ENCODE peak calls at places on chromosomes 12 and 14, in four cellular contexts. Y is breast epithelium, O is tibial nerve, R is left ventricle myocardium inferior. N is an unnamed sample.

GRCh38 chr12:76031081-76031413 is 529 bp downstream of the PHLDA1 start:
- DNase-seq in R (no peak), Y (no peak), O (no peak), N (no peak)

GRCh38 chr12:43884683-43885410 is 49.0 kb downstream of the TMEM117 start:
- DNase-seq in R (no peak), Y (peak; percentile 60), O (peak; percentile 69), N (no peak)

GRCh38 chr12:46373303-46374182 is 970 bp upstream of the SLC38A2 start:
- DNase-seq in Y (peak; percentile 54), R (peak; percentile 51), O (peak; percentile 49), N (no peak)

GRCh38 chr14:95507701-95508103 is 8.7 kb downstream of the SYNE3 start:
- DNase-seq in Y (peak; percentile 62), R (no peak), O (no peak), N (peak; percentile 54)

GRCh38 chr12:113152835-113153814 is 3.6 kb downstream of the CFAP73 start:
- DNase-seq in R (peak; percentile 68), Y (peak; percentile 63), O (peak; percentile 38), N (peak; percentile 45)

GRCh38 chr12:107912421-107913004 is 138.0 kb downstream of the ASCL4 start:
- DNase-seq in R (peak; percentile 22), O (peak; percentile 18), Y (peak; percentile 74), N (no peak)

GRCh38 chr14:95679995-95680735 is 6.1 kb upstream of the TCL1B start:
- DNase-seq in O (no peak), R (no peak), Y (no peak), N (no peak)

GRCh38 chr12:125183187-125184067 is 118.2 kb downstream of the AACS start:
- DNase-seq in O (peak; percentile 68), R (peak; percentile 73), Y (peak; percentile 35), N (peak; percentile 73)

GRCh38 chr14:58118097-58118496 is 33.9 kb downstream of the ARMH4 start:
- DNase-seq in R (no peak), O (no peak), Y (no peak), N (no peak)

GRCh38 chr14:103102689-103103260 is 8.2 kb downstream of the EXOC3L4 start:
- DNase-seq in O (no peak), Y (no peak), R (no peak), N (no peak)

GRCh38 chr12:112116232-112117060 is 7.9 kb upstream of the NAA25 start:
- DNase-seq in O (peak; percentile 56), R (peak; percentile 72), Y (peak; percentile 23), N (peak; percentile 87)

GRCh38 chr12:65525501-65526141 is 247.1 kb downstream of the MSRB3 start:
- DNase-seq in O (no peak), R (no peak), Y (no peak), N (peak; percentile 89)

GRCh38 chr12:13573698-13574321 is 377.3 kb downstream of the EMP1 start:
- DNase-seq in Y (no peak), R (no peak), O (no peak), N (peak; percentile 38)

GRCh38 chr14:67263499-67264149 is 22.4 kb downstream of the PALS1 start:
- DNase-seq in R (no peak), Y (no peak), O (no peak), N (peak; percentile 57)

GRCh38 chr14:68780358-68781160 is 12.3 kb downstream of the ZFP36L1 start:
- DNase-seq in O (peak; percentile 33), Y (peak; percentile 28), R (peak; percentile 73), N (no peak)

GRCh38 chr12:5439333-5439732 is 7.4 kb downstream of the NTF3 start:
- DNase-seq in Y (no peak), R (no peak), O (no peak), N (no peak)

GRCh38 chr12:6229823-6230222 is 29.6 kb downstream of the CD9 start:
- DNase-seq in R (peak; percentile 54), O (peak; percentile 68), Y (no peak), N (peak; percentile 58)

GRCh38 chr14:33717866-33718265 is 233.0 kb downstream of the EGLN3 start:
- DNase-seq in Y (peak; percentile 53), R (no peak), O (no peak), N (no peak)

GRCh38 chr14:105100931-105101330 is 35.7 kb upstream of the GPR132 start:
- DNase-seq in Y (no peak), O (no peak), R (no peak), N (no peak)

GRCh38 chr14:104677506-104678332 is 11.7 kb upstream of the INF2 start:
- DNase-seq in R (peak; percentile 82), Y (peak; percentile 52), O (peak; percentile 61), N (peak; percentile 55)

GRCh38 chr12:62709321-62709720 is 225.6 kb downstream of the PPM1H start:
- DNase-seq in Y (no peak), R (no peak), O (no peak), N (no peak)

GRCh38 chr12:94603434-94604068 is 46.8 kb downstream of the TMCC3 start:
- DNase-seq in O (peak; percentile 24), R (no peak), Y (no peak), N (no peak)

GRCh38 chr12:115440438-115440837 is 756.5 kb upstream of the TBX3 start:
- DNase-seq in R (peak; percentile 51), Y (no peak), O (no peak), N (peak; percentile 59)

GRCh38 chr12:60070541-60070940 is 474.7 kb downstream of the SLC16A7 start:
- DNase-seq in R (no peak), Y (no peak), O (no peak), N (no peak)

GRCh38 chr12:113757223-113758002 is 208.7 kb downstream of the RBM19 start:
- DNase-seq in Y (no peak), R (no peak), O (no peak), N (no peak)

GRCh38 chr14:84254205-84254788 is 1275.6 kb upstream of the FLRT2 start:
- DNase-seq in R (no peak), Y (no peak), O (no peak), N (peak; percentile 2)

GRCh38 chr12:6536894-6537579 is 2.7 kb downstream of the GAPDH start:
- DNase-seq in Y (no peak), R (no peak), O (no peak), N (no peak)

GRCh38 chr12:6788972-6789905 is at the start of gene CD4:
- DNase-seq in R (peak; percentile 74), Y (no peak), O (no peak), N (no peak)

GRCh38 chr14:55913324-55914035 is 204.7 kb upstream of the PELI2 start:
- DNase-seq in O (peak; percentile 53), R (peak; percentile 25), Y (no peak), N (peak; percentile 66)

GRCh38 chr14:100554082-100554677 is 33.0 kb downstream of the BEGAIN start:
- DNase-seq in Y (no peak), R (peak; percentile 63), O (peak; percentile 49), N (no peak)

GRCh38 chr12:59040651-59041050 is 120.3 kb upstream of the LRIG3 start:
- DNase-seq in Y (no peak), R (no peak), O (no peak), N (peak; percentile 67)

GRCh38 chr12:15196221-15196620 is 25.0 kb downstream of the RERG start:
- DNase-seq in R (no peak), O (no peak), Y (no peak), N (no peak)

GRCh38 chr12:15199886-15200285 is 21.3 kb downstream of the RERG start:
- DNase-seq in R (no peak), Y (no peak), O (no peak), N (no peak)

GRCh38 chr12:15193927-15194326 is 27.3 kb downstream of the RERG start:
- DNase-seq in O (no peak), Y (no peak), R (no peak), N (no peak)

GRCh38 chr12:15194947-15195346 is 26.3 kb downstream of the RERG start:
- DNase-seq in Y (no peak), R (no peak), O (no peak), N (no peak)

GRCh38 chr12:15196678-15197267 is 24.4 kb downstream of the RERG start:
- DNase-seq in O (no peak), Y (no peak), R (no peak), N (no peak)
- H3K27ac ChIP-seq in O (peak overlapping the region; percentile 56), Y (peak overlapping the region; percentile 80), R (peak overlapping the region; percentile 1), N (no peak overlapping the region)

GRCh38 chr12:70627677-70628076 is 9.6 kb downstream of the PTPRB start:
- DNase-seq in R (no peak), O (no peak), Y (no peak), N (no peak)
- H3K27ac ChIP-seq in R (peak overlapping the region; percentile 63), O (no peak overlapping the region), Y (no peak overlapping the region), N (no peak overlapping the region)

GRCh38 chr12:2111816-2112215 is 59.0 kb downstream of the CACNA1C start:
- DNase-seq in Y (no peak), O (no peak), R (no peak), N (no peak)
- H3K27ac ChIP-seq in Y (no peak overlapping the region), O (no peak overlapping the region), R (peak overlapping the region; percentile 88), N (no peak overlapping the region)

DNA sequence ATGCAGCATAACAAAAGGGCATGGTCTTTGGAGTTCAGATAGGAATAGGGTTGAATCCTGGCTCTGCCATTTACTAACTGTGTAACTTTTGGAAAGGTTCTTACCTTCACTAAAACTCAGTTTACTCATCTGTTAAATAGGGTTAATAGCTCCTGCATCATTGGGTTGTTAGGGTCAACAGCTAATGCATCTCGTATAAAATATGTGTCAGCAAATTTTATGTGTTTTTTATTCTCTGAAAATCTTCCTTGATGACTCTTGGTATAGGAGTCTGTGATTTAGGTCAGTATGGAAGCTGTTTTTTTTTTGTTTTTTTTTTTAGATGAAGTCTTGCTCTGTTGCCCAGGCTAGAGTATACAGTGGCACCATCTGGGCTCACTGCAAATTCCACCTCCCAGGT is 36.1 kb upstream of the SRP54 start:
- DNase-seq in O (no peak), Y (no peak), R (no peak), N (no peak)
- H3K27ac ChIP-seq in O (no peak overlapping the region), Y (no peak overlapping the region), R (no peak overlapping the region), N (no peak overlapping the region)

GRCh38 chr12:2668816-2669215 is 126.0 kb upstream of the FKBP4 start:
- DNase-seq in O (no peak), R (no peak), Y (no peak), N (no peak)
- H3K27ac ChIP-seq in O (no peak overlapping the region), R (no peak overlapping the region), Y (no peak overlapping the region), N (no peak overlapping the region)

DNA sequence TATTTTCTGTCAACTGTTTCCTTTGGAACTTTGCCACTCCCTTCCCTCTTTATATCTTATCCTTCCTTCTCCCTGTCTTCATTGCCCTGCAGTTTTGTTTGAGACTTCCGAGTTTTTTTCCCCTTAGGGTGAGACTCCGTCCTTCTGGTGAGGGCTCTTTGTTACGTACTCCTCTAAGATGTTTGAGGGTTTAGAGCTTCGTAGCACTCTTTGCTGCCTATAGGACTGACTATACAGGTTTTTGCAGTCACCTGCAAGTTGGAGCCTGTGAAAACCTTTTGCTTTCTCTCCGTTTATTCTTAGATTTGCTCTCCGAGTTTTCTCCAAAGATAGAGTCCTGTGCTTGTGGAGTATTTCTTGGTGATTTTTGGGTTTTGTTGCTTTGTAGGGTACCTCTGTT is 41.7 kb upstream of the MYRFL start:
- DNase-seq in Y (no peak), R (no peak), O (no peak), N (no peak)
- H3K27ac ChIP-seq in Y (no peak overlapping the region), R (no peak overlapping the region), O (no peak overlapping the region), N (no peak overlapping the region)

DNA sequence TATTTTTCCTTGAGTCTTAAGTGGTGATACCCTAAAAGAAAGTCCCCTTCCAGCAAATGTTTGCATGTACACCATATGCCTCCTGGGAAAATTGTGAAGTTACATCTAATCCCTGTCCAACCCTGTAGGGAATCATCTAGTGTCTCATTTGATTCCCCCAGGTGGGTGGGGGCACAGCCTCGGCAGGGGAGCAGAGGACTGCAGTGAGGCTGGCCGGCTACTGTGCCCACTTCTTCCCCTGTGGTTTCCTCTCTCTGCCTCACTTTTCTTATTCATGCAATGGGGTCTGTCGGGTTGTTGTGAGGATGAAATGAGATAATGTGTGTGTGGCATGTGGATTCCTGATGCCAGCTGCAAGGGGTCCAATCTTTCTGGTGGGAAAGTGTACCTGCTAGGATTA is 6.0 kb downstream of the PAPLN start:
- DNase-seq in O (no peak), R (no peak), Y (no peak), N (no peak)
- H3K27ac ChIP-seq in O (no peak overlapping the region), R (no peak overlapping the region), Y (no peak overlapping the region), N (no peak overlapping the region)

N was measured in brain microvascular endothelial cell.